ENCODE peak calls at places on chromosomes 4 and X, in four cellular contexts. Y, C, S and X are unnamed samples.

GRCh38 chr4:100742045-100742444 is 224.2 kb upstream of the EMCN start:
- DNase-seq in C (no peak), S (no peak), Y (peak), X (no peak)

GRCh38 chr4:125313497-125313896 is 1.3 kb upstream of the FAT4 start:
- DNase-seq in Y (peak), S (no peak), C (peak), X (no peak)

GRCh38 chrX:51461053-51462050 is 35.0 kb downstream of the NUDT11 start:
- DNase-seq in Y (peak), C (no peak), S (no peak), X (no peak)

GRCh38 chr4:111854494-111855087 is 290.7 kb upstream of the FAM241A start:
- DNase-seq in C (no peak), Y (peak), S (no peak), X (no peak)

GRCh38 chrX:131331152-131331551 is 42.0 kb upstream of the IGSF1 start:
- DNase-seq in S (no peak), C (no peak), Y (no peak), X (no peak)

GRCh38 chr4:42331914-42332368 is 65.3 kb upstream of the SHISA3 start:
- DNase-seq in Y (no peak), C (no peak), S (peak), X (no peak)

GRCh38 chr4:94516067-94516466 is 64.3 kb downstream of the PDLIM5 start:
- DNase-seq in C (no peak), Y (no peak), S (no peak), X (no peak)

GRCh38 chrX:69286546-69286906 is 121.3 kb upstream of the PJA1 start:
- DNase-seq in Y (no peak), S (no peak), C (no peak), X (no peak)

GRCh38 chrX:119990409-119990994 is 47.0 kb upstream of the NKAP start:
- DNase-seq in Y (no peak), S (no peak), C (no peak), X (no peak)

GRCh38 chr4:6419452-6420028 is 52.9 kb downstream of the PPP2R2C start:
- DNase-seq in S (no peak), Y (peak), C (no peak), X (no peak)

GRCh38 chr4:126592088-126592487 is 1040.7 kb upstream of the INTU start:
- DNase-seq in Y (peak), C (no peak), S (no peak), X (no peak)

GRCh38 chr4:72489267-72489666 is 79.8 kb downstream of the ADAMTS3 start:
- DNase-seq in S (no peak), Y (no peak), C (no peak), X (no peak)

GRCh38 chr4:20109395-20109794 is 142.3 kb upstream of the SLIT2 start:
- DNase-seq in S (no peak), Y (no peak), C (no peak), X (no peak)

GRCh38 chrX:72105436-72105835 is 26.3 kb downstream of the RTL5 start:
- DNase-seq in C (no peak), S (no peak), Y (no peak), X (no peak)

GRCh38 chrX:37315511-37316248 is 33.5 kb upstream of the PRRG1 start:
- DNase-seq in S (no peak), C (no peak), Y (no peak), X (no peak)

GRCh38 chr4:83282049-83282535 is 2.5 kb downstream of the COQ2 start:
- DNase-seq in Y (peak), C (peak), S (no peak), X (no peak)

GRCh38 chr4:70903282-70903603 is 1.1 kb downstream of the MOB1B start:
- DNase-seq in S (no peak), C (no peak), Y (peak), X (no peak)

GRCh38 chrX:16946361-16946964 is at the start of gene REPS2:
- DNase-seq in Y (peak), S (peak), C (peak), X (peak)

GRCh38 chrX:153816821-153817220 is 13.5 kb downstream of the PDZD4 start:
- DNase-seq in S (no peak), C (no peak), Y (no peak), X (no peak)

GRCh38 chr4:121968859-121969258 is 17.0 kb upstream of the TRPC3 start:
- DNase-seq in S (no peak), Y (no peak), C (no peak), X (no peak)

GRCh38 chr4:1967512-1968149 is 41.1 kb downstream of the NELFA start:
- DNase-seq in Y (no peak), C (no peak), S (no peak), X (no peak)

GRCh38 chr4:145820407-145820806 is 118.2 kb downstream of the ZNF827 start:
- DNase-seq in C (no peak), Y (no peak), S (no peak), X (no peak)

GRCh38 chrX:23634181-23634580 is 33.1 kb upstream of the PRDX4 start:
- DNase-seq in Y (no peak), C (no peak), S (no peak), X (no peak)

GRCh38 chr4:55993994-55994657 is 45.4 kb downstream of the CEP135 start:
- DNase-seq in Y (no peak), S (no peak), C (no peak), X (no peak)

GRCh38 chrX:27746516-27746915 is 61.3 kb upstream of the MAGEB10 start:
- DNase-seq in S (no peak), C (no peak), Y (no peak), X (no peak)

GRCh38 chr4:170089274-170089742 is 448 bp downstream of the AADAT start:
- DNase-seq in C (no peak), Y (peak), S (no peak), X (no peak)

GRCh38 chr4:161936625-161937133 is 227.1 kb downstream of the FSTL5 start:
- DNase-seq in S (no peak), C (no peak), Y (peak), X (no peak)

GRCh38 chr4:55618546-55619143 is 17.5 kb downstream of the NMU start:
- DNase-seq in S (no peak), C (no peak), Y (no peak), X (no peak)

GRCh38 chr4:26152051-26152450 is 168.8 kb upstream of the RBPJ start:
- DNase-seq in Y (no peak), S (no peak), C (peak), X (no peak)

GRCh38 chr4:111678466-111678865 is 466.8 kb upstream of the FAM241A start:
- DNase-seq in Y (no peak), S (no peak), C (no peak), X (no peak)

GRCh38 chrX:6810796-6811195 is 275.9 kb upstream of the VCX3A start:
- DNase-seq in S (no peak), C (no peak), Y (no peak), X (no peak)

GRCh38 chrX:9362529-9362928 is 102.3 kb upstream of the TBL1X start:
- DNase-seq in C (no peak), S (no peak), Y (no peak), X (no peak)

GRCh38 chrX:71224969-71225368 is 1.9 kb downstream of the GJB1 start:
- DNase-seq in S (no peak), C (no peak), Y (no peak), X (no peak)

GRCh38 chrX:132001127-132001526 is 22.0 kb upstream of the STK26 start:
- DNase-seq in S (no peak), Y (no peak), C (no peak), X (no peak)

GRCh38 chr4:128832253-128832641 is 22.7 kb downstream of the JADE1 start:
- DNase-seq in S (no peak), Y (no peak), C (no peak), X (no peak)
- H3K27ac ChIP-seq in S (peak), Y (no peak), C (peak), X (no peak)

DNA sequence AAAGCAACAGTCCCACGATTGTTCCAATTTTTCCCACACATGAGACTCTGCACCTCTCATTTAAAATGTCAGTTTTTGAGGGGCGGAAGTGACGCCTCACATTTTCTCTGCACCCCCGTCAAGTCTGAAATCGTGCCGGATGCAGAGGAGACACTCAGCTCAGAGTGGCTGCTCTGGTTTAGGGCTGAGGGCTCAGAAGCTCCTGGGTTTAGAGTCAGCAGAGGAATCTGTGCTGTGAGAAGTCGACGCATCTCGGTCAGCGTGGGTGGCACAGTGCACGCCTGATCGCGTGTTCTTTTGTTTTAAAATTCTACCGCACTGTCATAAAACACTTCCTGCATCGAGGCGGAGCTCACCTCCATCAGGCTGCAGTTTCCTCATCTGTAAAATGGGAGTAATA is 116.7 kb upstream of the ADRA2C start:
- DNase-seq in Y (no peak), S (no peak), C (no peak), X (no peak)
- H3K27ac ChIP-seq in Y (no peak), S (no peak), C (no peak), X (no peak)

GRCh38 chr4:52958232-52958631 is 96.1 kb downstream of the RASL11B start:
- DNase-seq in Y (no peak), C (no peak), S (no peak), X (no peak)

GRCh38 chr4:52957220-52957686 is 95.1 kb downstream of the RASL11B start:
- DNase-seq in S (no peak), Y (peak), C (no peak), X (no peak)

GRCh38 chr4:52957791-52958190 is 95.7 kb downstream of the RASL11B start:
- DNase-seq in C (no peak), S (no peak), Y (no peak), X (no peak)

GRCh38 chr4:52954771-52955170 is 92.7 kb downstream of the RASL11B start:
- DNase-seq in Y (no peak), C (no peak), S (no peak), X (no peak)

DNA sequence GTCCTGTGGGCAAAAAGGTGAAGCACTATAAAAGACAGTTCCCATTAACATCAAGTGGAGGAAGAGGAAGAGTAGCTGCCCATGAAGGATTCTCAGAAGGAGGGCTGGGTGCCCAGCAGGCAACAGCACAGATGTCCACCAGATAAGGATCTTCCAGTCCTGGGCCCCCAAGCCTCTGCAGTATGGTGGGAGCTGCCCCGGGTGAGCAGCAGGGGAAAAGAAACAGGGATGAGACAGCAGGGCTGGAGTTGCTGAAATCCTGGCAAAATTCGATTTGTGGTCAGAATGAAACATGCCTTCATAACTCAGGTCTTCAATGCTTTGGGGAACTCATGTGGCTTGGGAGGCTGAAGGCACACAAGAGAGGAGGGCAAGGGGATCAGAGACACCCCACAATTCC is 94.6 kb downstream of the RASL11B start:
- DNase-seq in C (no peak), Y (no peak), S (no peak), X (no peak)
- H3K27ac ChIP-seq in C (no peak), Y (peak), S (no peak), X (no peak)

GRCh38 chr4:110544594-110544993 is 68.6 kb downstream of the ENPEP start:
- DNase-seq in Y (no peak), C (no peak), S (no peak), X (no peak)

GRCh38 chr4:110543577-110543976 is 67.6 kb downstream of the ENPEP start:
- DNase-seq in S (no peak), C (no peak), Y (no peak), X (no peak)

DNA sequence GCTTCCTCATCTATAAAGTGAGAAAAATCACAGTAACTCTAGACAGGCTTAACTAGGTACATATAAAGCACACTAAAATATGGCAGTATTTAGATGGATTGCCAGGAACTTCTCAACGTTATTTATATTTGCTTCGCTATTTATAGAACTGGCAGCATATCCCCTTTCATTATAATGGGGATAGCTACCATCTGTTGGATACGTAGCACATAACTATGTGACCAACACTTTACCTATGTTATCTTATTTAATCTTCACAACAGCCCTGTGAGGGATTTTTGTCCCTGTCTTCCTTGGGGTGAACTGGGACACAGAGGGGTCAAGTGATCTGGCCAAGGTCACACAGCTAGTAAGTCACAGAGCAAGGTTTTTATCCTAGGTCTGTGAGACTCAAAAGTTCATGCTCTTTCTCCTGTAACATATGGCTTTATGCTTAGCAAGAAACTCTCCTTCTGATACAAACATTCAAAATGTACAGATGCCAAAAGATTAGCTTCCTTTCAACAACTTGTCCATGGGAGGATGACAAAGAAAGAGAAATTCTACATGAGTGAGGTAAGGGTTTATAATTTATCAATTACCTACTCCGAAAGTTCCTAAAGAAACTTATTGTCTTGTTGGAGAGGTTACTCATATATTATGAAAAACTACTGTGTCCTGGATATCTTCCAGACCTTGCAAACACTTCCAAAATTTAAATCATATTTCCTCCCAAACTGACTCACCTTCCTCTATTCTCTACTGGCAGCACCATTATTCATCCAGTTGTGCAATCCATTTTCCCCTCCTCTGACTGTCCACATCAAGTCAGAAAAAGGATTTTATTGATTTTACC is 64.9 kb downstream of the ENPEP start:
- DNase-seq in S (no peak), Y (no peak), C (no peak), X (no peak)
- H3K27ac ChIP-seq in S (no peak), Y (no peak), C (no peak), X (no peak)

GRCh38 chr4:85929926-85930325 is 429.9 kb downstream of the MAPK10 start:
- DNase-seq in Y (peak), S (no peak), C (no peak), X (no peak)
- H3K27ac ChIP-seq in Y (no peak), S (no peak), C (no peak), X (no peak)

GRCh38 chr4:151990201-151990600 is 229.4 kb upstream of the GATB start:
- DNase-seq in Y (no peak), C (peak), S (no peak), X (no peak)
- H3K27ac ChIP-seq in Y (no peak), C (no peak), S (peak), X (peak)

GRCh38 chr4:22192302-22192645 is 243.7 kb upstream of the KCNIP4 start:
- DNase-seq in S (no peak), C (no peak), Y (no peak), X (no peak)
- H3K27ac ChIP-seq in S (no peak), C (no peak), Y (no peak), X (no peak)

GRCh38 chr4:5142726-5143125 is 91.4 kb downstream of the STK32B start:
- DNase-seq in C (no peak), Y (peak), S (no peak), X (no peak)

GRCh38 chr4:5144384-5144783 is 93.1 kb downstream of the STK32B start:
- DNase-seq in Y (no peak), C (no peak), S (no peak), X (no peak)

GRCh38 chr4:5141802-5142201 is 90.5 kb downstream of the STK32B start:
- DNase-seq in C (no peak), Y (no peak), S (no peak), X (no peak)

GRCh38 chr4:5143306-5143861 is 92.1 kb downstream of the STK32B start:
- DNase-seq in Y (no peak), S (no peak), C (no peak), X (no peak)

DNA sequence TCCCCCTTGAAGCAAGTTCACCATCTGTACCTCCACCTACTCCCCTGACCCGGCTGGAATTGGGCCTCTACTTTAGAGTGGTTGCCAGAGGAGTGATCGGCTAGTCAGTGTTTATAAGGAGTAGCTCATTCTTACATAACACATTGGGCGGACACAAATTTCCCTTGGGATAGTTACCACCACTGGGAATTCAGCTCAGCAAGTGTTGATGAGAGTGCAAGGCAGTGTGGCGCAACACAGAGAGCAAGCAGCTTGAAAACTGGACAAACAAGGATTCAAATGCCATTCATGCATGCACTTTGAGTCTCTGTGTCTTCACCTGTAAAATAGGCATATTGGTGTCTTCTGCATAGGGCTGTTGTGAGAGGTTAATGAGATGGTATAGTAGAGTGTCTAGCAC is 92.7 kb downstream of the STK32B start:
- DNase-seq in C (no peak), S (no peak), Y (no peak), X (no peak)
- H3K27ac ChIP-seq in C (no peak), S (no peak), Y (no peak), X (no peak)

GRCh38 chr4:7820031-7820825 is 119.4 kb downstream of the AFAP1 start:
- DNase-seq in C (no peak), Y (no peak), S (no peak), X (no peak)
- H3K27ac ChIP-seq in C (no peak), Y (peak), S (peak), X (no peak)

GRCh38 chrX:38937400-38937799 is 136.1 kb downstream of the MID1IP1 start:
- DNase-seq in C (no peak), Y (no peak), S (no peak), X (no peak)

GRCh38 chrX:38941675-38942074 is 140.4 kb downstream of the MID1IP1 start:
- DNase-seq in C (no peak), Y (no peak), S (no peak), X (no peak)

GRCh38 chrX:38937926-38938325 is 136.7 kb downstream of the MID1IP1 start:
- DNase-seq in C (no peak), Y (no peak), S (no peak), X (no peak)

GRCh38 chrX:38940547-38940946 is 139.3 kb downstream of the MID1IP1 start:
- DNase-seq in Y (no peak), C (no peak), S (no peak), X (no peak)

DNA sequence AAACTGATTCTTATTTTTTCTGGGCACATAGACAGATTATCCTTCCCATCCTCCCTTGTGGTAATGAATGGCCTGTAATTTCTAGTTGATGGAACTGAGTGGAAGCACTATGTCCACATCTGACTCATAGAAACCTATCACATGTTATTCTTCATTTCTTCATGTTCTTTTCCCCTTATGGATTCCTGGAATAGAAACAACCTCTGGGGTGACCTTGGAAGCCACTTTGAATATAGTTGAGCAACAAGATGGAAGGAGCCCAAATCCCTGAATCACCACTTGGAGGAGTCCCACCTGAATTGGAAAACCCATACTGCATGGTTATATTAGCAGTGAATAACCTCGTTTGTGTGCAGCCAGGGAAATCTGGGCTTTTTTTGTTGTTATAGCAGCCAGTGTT is 137.8 kb downstream of the MID1IP1 start:
- DNase-seq in Y (no peak), C (peak), S (no peak), X (peak)
- H3K27ac ChIP-seq in Y (no peak), C (no peak), S (no peak), X (no peak)